ENCODE peak calls at places on chromosomes 4 and X, in nine cellular contexts. T is iris pigment epithelial cell; P is T1000; X is progenitor cell of endocrine pancreas; Y is neural crest cell; M is substantia nigra; F is posterior cingulate gyrus; U is left ventricle myocardium inferior; E is activated CD8-positive, alpha-beta memory T cell treated with anti-CD3 and anti-CD28 coated beads for 1 hour. N is an unnamed sample.
A peak's percentile ranks its signal among the peaks of the same experiment; 100 is the strongest.

GRCh38 chr4:175536852-175537453 is 275.1 kb downstream of the GPM6A start:
- DNase-seq in Y (peak; percentile 9), M (no peak), X (no peak), U (no peak), F (no peak), E (no peak), T (peak; percentile 83), P (no peak), N (no peak)

GRCh38 chrX:132532955-132533354 is 44.1 kb upstream of the MBNL3 start:
- DNase-seq in U (no peak), P (no peak), T (peak; percentile 1), M (no peak), F (no peak), Y (no peak), E (no peak), X (no peak), N (no peak)

GRCh38 chrX:1283750-1284149 is 15.1 kb downstream of the CSF2RA start:
- DNase-seq in X (no peak), Y (no peak), T (no peak), P (no peak), E (no peak), F (no peak), U (no peak), M (no peak), N (no peak)

GRCh38 chr4:157225096-157225495 is 4.6 kb downstream of the GRIA2 start:
- DNase-seq in E (no peak), P (no peak), M (no peak), X (no peak), U (no peak), F (no peak), T (no peak), Y (no peak), N (no peak)

GRCh38 chrX:118528089-118528753 is 32.6 kb downstream of the DOCK11 start:
- DNase-seq in F (no peak), P (no peak), E (peak; percentile 11), T (no peak), U (no peak), Y (no peak), M (no peak), X (no peak), N (peak; percentile 44)

GRCh38 chrX:40035726-40036125 is 62.0 kb downstream of the BCOR start:
- DNase-seq in U (no peak), E (no peak), Y (no peak), P (no peak), X (no peak), T (no peak), F (no peak), M (no peak), N (no peak)

GRCh38 chr4:7020856-7021255 is 22.3 kb upstream of the TADA2B start:
- DNase-seq in X (no peak), U (no peak), E (no peak), F (no peak), P (no peak), M (no peak), T (no peak), Y (no peak), N (no peak)

GRCh38 chr4:101239685-101240084 is 107.6 kb downstream of the PPP3CA start:
- DNase-seq in M (no peak), T (no peak), Y (no peak), U (no peak), E (no peak), F (no peak), P (no peak), X (no peak), N (no peak)

GRCh38 chrX:27555514-27555913 is 34.6 kb upstream of the DCAF8L2 start:
- DNase-seq in M (no peak), F (no peak), E (no peak), Y (no peak), P (no peak), T (peak; percentile 24), X (no peak), U (no peak), N (no peak)

GRCh38 chr4:14301993-14302392 is 674.5 kb upstream of the BOD1L1 start:
- DNase-seq in P (no peak), X (no peak), T (no peak), U (no peak), M (no peak), F (no peak), Y (no peak), E (no peak), N (no peak)

GRCh38 chr4:101451086-101451485 is 103.8 kb upstream of the PPP3CA start:
- DNase-seq in M (no peak), P (no peak), E (no peak), X (no peak), F (no peak), Y (no peak), T (no peak), U (no peak), N (no peak)

GRCh38 chr4:183328832-183329231 is 6.6 kb upstream of the CLDN24 start:
- DNase-seq in M (no peak), T (peak; percentile 68), Y (no peak), P (no peak), U (no peak), X (no peak), F (no peak), E (no peak), N (no peak)

GRCh38 chr4:134540588-134540987 is 339.0 kb upstream of the PABPC4L start:
- DNase-seq in M (no peak), X (no peak), E (no peak), U (no peak), Y (no peak), P (no peak), F (no peak), T (no peak), N (no peak)

GRCh38 chr4:165096776-165097175 is 15.9 kb downstream of the TMEM192 start:
- DNase-seq in F (no peak), M (no peak), T (peak; percentile 42), E (no peak), Y (no peak), U (no peak), P (no peak), X (no peak), N (no peak)

GRCh38 chr4:71133491-71133890 is 140.0 kb downstream of the DCK start:
- DNase-seq in Y (no peak), T (peak; percentile 7), P (no peak), M (no peak), F (no peak), U (no peak), E (no peak), X (no peak), N (no peak)

GRCh38 chr4:7815562-7815961 is 124.1 kb downstream of the AFAP1 start:
- DNase-seq in X (no peak), Y (no peak), E (no peak), P (no peak), M (no peak), T (peak; percentile 93), F (no peak), U (no peak), N (no peak)

GRCh38 chrX:120468479-120468824 is 644 bp downstream of the LAMP2 start:
- DNase-seq in E (no peak), M (no peak), U (no peak), F (no peak), P (no peak), T (no peak), X (no peak), Y (no peak), N (no peak)

GRCh38 chr4:9762823-9763475 is 18.5 kb upstream of the DRD5 start:
- DNase-seq in X (peak; percentile 38), M (peak; percentile 3), P (no peak), F (peak; percentile 66), E (no peak), U (no peak), Y (peak; percentile 47), T (peak; percentile 80), N (no peak)

GRCh38 chr4:153488006-153488718 is 22.0 kb downstream of the TMEM131L start:
- DNase-seq in Y (no peak), F (no peak), T (peak; percentile 48), M (no peak), X (no peak), P (no peak), E (peak; percentile 40), U (no peak), N (peak; percentile 62)

GRCh38 chr4:83335691-83336090 is 1.0 kb upstream of the HPSE start:
- DNase-seq in T (no peak), E (no peak), U (no peak), F (no peak), X (no peak), Y (no peak), M (no peak), P (no peak), N (no peak)

GRCh38 chr4:182869697-182870096 is 47.5 kb downstream of the DCTD start:
- DNase-seq in X (no peak), F (no peak), P (no peak), E (no peak), Y (no peak), M (no peak), U (no peak), T (no peak), N (no peak)

GRCh38 chrX:30875957-30876356 is 13.1 kb downstream of the TAB3 start:
- DNase-seq in T (peak; percentile 88), F (no peak), X (no peak), Y (no peak), P (no peak), U (no peak), M (no peak), E (no peak), N (no peak)

GRCh38 chrX:43564953-43565352 is 91.1 kb upstream of the MAOA start:
- DNase-seq in U (no peak), T (no peak), P (no peak), Y (no peak), X (no peak), F (no peak), E (no peak), M (no peak), N (no peak)

GRCh38 chrX:11759461-11760311 is 1.6 kb downstream of the MSL3 start:
- DNase-seq in U (peak; percentile 73), Y (peak; percentile 46), E (no peak), X (peak; percentile 28), T (peak; percentile 93), M (peak; percentile 37), F (peak; percentile 77), P (peak; percentile 58), N (peak; percentile 58)

GRCh38 chr4:1171306-1172227 is 816 bp downstream of the SPON2 start:
- DNase-seq in T (peak; percentile 38), U (no peak), M (no peak), Y (no peak), P (no peak), E (no peak), X (no peak), F (no peak), N (peak; percentile 44)

GRCh38 chr4:3286335-3287175 is 6.3 kb upstream of the RGS12 start:
- DNase-seq in U (no peak), Y (no peak), P (no peak), M (no peak), F (no peak), X (no peak), E (no peak), T (no peak), N (no peak)

GRCh38 chr4:110268352-110268751 is 69.9 kb upstream of the ELOVL6 start:
- DNase-seq in F (no peak), M (no peak), U (no peak), E (no peak), P (no peak), Y (no peak), T (no peak), X (no peak), N (no peak)

GRCh38 chrX:110108381-110108796 is 105.5 kb downstream of the TMEM164 start:
- DNase-seq in Y (no peak), F (peak; percentile 13), E (no peak), U (no peak), P (no peak), M (no peak), X (no peak), T (peak; percentile 70), N (no peak)

GRCh38 chrX:38817004-38817703 is 15.9 kb downstream of the MID1IP1 start:
- DNase-seq in T (peak; percentile 39), M (no peak), U (peak; percentile 53), E (no peak), P (no peak), X (no peak), Y (no peak), F (no peak), N (no peak)

GRCh38 chr4:80184791-80185756 is 12.2 kb upstream of the PRDM8 start:
- DNase-seq in P (no peak), T (no peak), Y (no peak), F (peak; percentile 35), X (no peak), U (no peak), M (no peak), E (no peak), N (no peak)

GRCh38 chr4:182521006-182521405 is 277.8 kb downstream of the TENM3 start:
- DNase-seq in T (peak; percentile 33), X (no peak), U (no peak), F (no peak), Y (no peak), M (no peak), E (no peak), P (no peak), N (no peak)

N was measured in activated effector memory CD4-positive, alpha-beta T cell treated with Interleukin-2 at 50 U/mL for 16 hours.